ENCODE peak calls at places on chromosomes 7 and 10, in six cellular contexts. G, A, R, P, S and V are unnamed samples.

GRCh38 chr7:28409716-28410627 is 2.3 kb upstream of the CREB5 start:
- DNase-seq in S (no peak), G (no peak), R (peak; percentile 72), A (peak; percentile 47), P (no peak), V (peak; percentile 83)

GRCh38 chr7:6205921-6206660 is 66.3 kb downstream of the CYTH3 start:
- DNase-seq in A (no peak), G (no peak), S (no peak), P (no peak), R (peak; percentile 24), V (no peak)

GRCh38 chr7:65339257-65339656 is 34.4 kb upstream of the ZNF92 start:
- DNase-seq in R (no peak), S (no peak), A (no peak), G (no peak), P (no peak), V (no peak)

GRCh38 chr10:132463333-132464255 is 66.6 kb downstream of the PWWP2B start:
- DNase-seq in A (no peak), S (no peak), P (no peak), R (peak; percentile 51), G (no peak), V (peak; percentile 93)

GRCh38 chr7:119935418-119936025 is 337.5 kb upstream of the KCND2 start:
- DNase-seq in S (peak; percentile 1), P (peak; percentile 48), R (peak; percentile 76), G (no peak), A (peak; percentile 53), V (no peak)

GRCh38 chr7:2567663-2568238 is 9.0 kb downstream of the IQCE start:
- DNase-seq in G (no peak), R (peak; percentile 81), P (no peak), A (peak; percentile 39), S (no peak), V (peak; percentile 83)

GRCh38 chr7:135342887-135343286 is 109.2 kb downstream of the STRA8 start:
- DNase-seq in R (peak; percentile 27), G (no peak), S (no peak), P (no peak), A (peak; percentile 37), V (no peak)

GRCh38 chr10:27504897-27505457 is 873 bp downstream of the RAB18 start:
- DNase-seq in R (no peak), P (no peak), A (no peak), S (no peak), G (no peak), V (peak; percentile 34)

GRCh38 chr10:102410427-102411073 is 8.0 kb downstream of the PSD start:
- DNase-seq in A (no peak), R (no peak), P (no peak), S (no peak), G (no peak), V (peak; percentile 88)

GRCh38 chr10:126661841-126662520 is 8.5 kb downstream of the C10orf90 start:
- DNase-seq in R (no peak), S (peak; percentile 5), P (peak; percentile 45), A (peak; percentile 85), G (no peak), V (peak; percentile 55)

GRCh38 chr7:95318501-95318900 is 5.8 kb downstream of the PON1 start:
- DNase-seq in A (no peak), G (no peak), P (no peak), R (no peak), S (no peak), V (no peak)

GRCh38 chr10:107264742-107265141 is 100.2 kb upstream of the SORCS1 start:
- DNase-seq in A (no peak), G (no peak), P (no peak), R (no peak), S (no peak), V (no peak)

GRCh38 chr10:103618027-103618385 is 124.5 kb downstream of the NEURL1 start:
- DNase-seq in A (no peak), P (no peak), S (no peak), R (no peak), G (no peak), V (peak; percentile 38)

GRCh38 chr7:46723742-46724141 is 802.7 kb upstream of the IGFBP3 start:
- DNase-seq in A (no peak), S (no peak), R (no peak), G (no peak), P (no peak), V (no peak)

GRCh38 chr10:70647086-70647485 is 25.2 kb upstream of the ADAMTS14 start:
- DNase-seq in P (no peak), G (no peak), S (no peak), R (no peak), A (no peak), V (no peak)

GRCh38 chr7:19116121-19117080 is 1.0 kb downstream of the TWIST1 start:
- DNase-seq in R (no peak), A (peak; percentile 70), P (no peak), G (no peak), S (peak; percentile 28), V (peak; percentile 82)

GRCh38 chr10:102775973-102776669 is 32.4 kb downstream of the WBP1L start:
- DNase-seq in G (no peak), S (peak; percentile 86), R (no peak), A (peak; percentile 74), P (peak; percentile 80), V (peak; percentile 60)